ENCODE peak calls at places on chromosomes 6 and 20, in nine cellular contexts. One of them, this sample, is unnamed.

GRCh38 chr20:20367681-20368413 is at the start of gene INSM1:
- DNase-seq in iPS-NIHi11: peak; percentile 61
- DNase-seq in Kasumi-1: no peak
- DNase-seq in mucosa of gallbladder: no peak
- DNase-seq in iris pigment epithelial cell: no peak
- DNase-seq in thoracic aorta: no peak
- DNase-seq in astrocyte of the spinal cord: no peak
- DNase-seq in uterus: no peak
- DNase-seq in spleen: no peak
- DNase-seq in this sample: no peak

GRCh38 chr6:56255370-56255769 is 8.0 kb upstream of the COL21A1 start:
- DNase-seq in astrocyte of the spinal cord: peak; percentile 26
- DNase-seq in mucosa of gallbladder: no peak
- DNase-seq in spleen: no peak
- DNase-seq in thoracic aorta: no peak
- DNase-seq in iPS-NIHi11: no peak
- DNase-seq in iris pigment epithelial cell: no peak
- DNase-seq in Kasumi-1: no peak
- DNase-seq in uterus: no peak
- DNase-seq in this sample: no peak

GRCh38 chr6:161273356-161273751 is 507 bp downstream of the AGPAT4 start:
- DNase-seq in spleen: no peak
- DNase-seq in Kasumi-1: peak; percentile 48
- DNase-seq in astrocyte of the spinal cord: peak; percentile 72
- DNase-seq in thoracic aorta: no peak
- DNase-seq in mucosa of gallbladder: no peak
- DNase-seq in iris pigment epithelial cell: peak; percentile 56
- DNase-seq in uterus: peak; percentile 32
- DNase-seq in iPS-NIHi11: no peak
- DNase-seq in this sample: peak; percentile 68

GRCh38 chr20:57013741-57014140 is 252.7 kb downstream of the BMP7 start:
- DNase-seq in Kasumi-1: no peak
- DNase-seq in spleen: no peak
- DNase-seq in iPS-NIHi11: peak; percentile 79
- DNase-seq in astrocyte of the spinal cord: no peak
- DNase-seq in mucosa of gallbladder: no peak
- DNase-seq in thoracic aorta: no peak
- DNase-seq in iris pigment epithelial cell: no peak
- DNase-seq in uterus: no peak
- DNase-seq in this sample: no peak

GRCh38 chr6:30548375-30548774 is 7.9 kb downstream of the GNL1 start:
- DNase-seq in uterus: no peak
- DNase-seq in iPS-NIHi11: no peak
- DNase-seq in astrocyte of the spinal cord: no peak
- DNase-seq in iris pigment epithelial cell: peak; percentile 53
- DNase-seq in mucosa of gallbladder: no peak
- DNase-seq in Kasumi-1: no peak
- DNase-seq in thoracic aorta: no peak
- DNase-seq in spleen: no peak
- DNase-seq in this sample: peak; percentile 19

GRCh38 chr6:32609731-32610640 is 20.3 kb upstream of the HLA-DRB1 start:
- DNase-seq in thoracic aorta: no peak
- DNase-seq in Kasumi-1: peak; percentile 91
- DNase-seq in iPS-NIHi11: peak; percentile 58
- DNase-seq in iris pigment epithelial cell: peak; percentile 95
- DNase-seq in spleen: peak; percentile 75
- DNase-seq in mucosa of gallbladder: peak; percentile 81
- DNase-seq in astrocyte of the spinal cord: peak; percentile 86
- DNase-seq in uterus: no peak
- DNase-seq in this sample: peak; percentile 92

GRCh38 chr20:62727584-62728027 is 19.0 kb downstream of the NTSR1 start:
- DNase-seq in iris pigment epithelial cell: no peak
- DNase-seq in spleen: peak; percentile 63
- DNase-seq in uterus: no peak
- DNase-seq in Kasumi-1: no peak
- DNase-seq in thoracic aorta: no peak
- DNase-seq in iPS-NIHi11: no peak
- DNase-seq in mucosa of gallbladder: no peak
- DNase-seq in astrocyte of the spinal cord: no peak
- DNase-seq in this sample: no peak

GRCh38 chr6:119620846-119621570 is 271.4 kb upstream of the MAN1A1 start:
- DNase-seq in astrocyte of the spinal cord: peak; percentile 91
- DNase-seq in mucosa of gallbladder: no peak
- DNase-seq in iPS-NIHi11: no peak
- DNase-seq in thoracic aorta: no peak
- DNase-seq in Kasumi-1: no peak
- DNase-seq in uterus: no peak
- DNase-seq in spleen: no peak
- DNase-seq in iris pigment epithelial cell: peak; percentile 69
- DNase-seq in this sample: peak; percentile 91

GRCh38 chr6:32194825-32195651 is 2.6 kb upstream of the GPSM3 start:
- DNase-seq in astrocyte of the spinal cord: peak; percentile 67
- DNase-seq in mucosa of gallbladder: no peak
- DNase-seq in iris pigment epithelial cell: peak; percentile 69
- DNase-seq in spleen: no peak
- DNase-seq in thoracic aorta: no peak
- DNase-seq in uterus: no peak
- DNase-seq in Kasumi-1: peak; percentile 86
- DNase-seq in iPS-NIHi11: no peak
- DNase-seq in this sample: peak; percentile 70

GRCh38 chr6:78598966-78599365 is 268.4 kb upstream of the IRAK1BP1 start:
- DNase-seq in Kasumi-1: no peak
- DNase-seq in iris pigment epithelial cell: peak; percentile 93
- DNase-seq in mucosa of gallbladder: peak; percentile 22
- DNase-seq in uterus: peak; percentile 43
- DNase-seq in iPS-NIHi11: peak; percentile 20
- DNase-seq in thoracic aorta: no peak
- DNase-seq in spleen: no peak
- DNase-seq in astrocyte of the spinal cord: peak; percentile 96
- DNase-seq in this sample: peak; percentile 76

GRCh38 chr6:159104931-159105330 is 60.1 kb upstream of the TAGAP start:
- DNase-seq in iris pigment epithelial cell: no peak
- DNase-seq in mucosa of gallbladder: no peak
- DNase-seq in iPS-NIHi11: no peak
- DNase-seq in spleen: peak; percentile 91
- DNase-seq in uterus: no peak
- DNase-seq in astrocyte of the spinal cord: no peak
- DNase-seq in Kasumi-1: no peak
- DNase-seq in thoracic aorta: no peak
- DNase-seq in this sample: no peak

GRCh38 chr20:47296950-47297349 is 59.5 kb downstream of the ZMYND8 start:
- DNase-seq in thoracic aorta: no peak
- DNase-seq in astrocyte of the spinal cord: no peak
- DNase-seq in Kasumi-1: no peak
- DNase-seq in iris pigment epithelial cell: no peak
- DNase-seq in uterus: no peak
- DNase-seq in spleen: no peak
- DNase-seq in mucosa of gallbladder: no peak
- DNase-seq in iPS-NIHi11: no peak
- DNase-seq in this sample: peak; percentile 25

GRCh38 chr6:130670142-130670541 is 157.1 kb upstream of the SMLR1 start:
- DNase-seq in uterus: no peak
- DNase-seq in iPS-NIHi11: no peak
- DNase-seq in spleen: no peak
- DNase-seq in iris pigment epithelial cell: no peak
- DNase-seq in mucosa of gallbladder: no peak
- DNase-seq in Kasumi-1: no peak
- DNase-seq in astrocyte of the spinal cord: no peak
- DNase-seq in thoracic aorta: no peak
- DNase-seq in this sample: no peak

This sample was measured in fibroblast of villous mesenchyme.